ENCODE peak calls at places on chromosome 3, in six cellular contexts. Q is esophagus squamous epithelium, B is tibial nerve, G is stomach, X is HepG2, R is GM12878. Z is an unnamed sample.

GRCh38 chr3:192212979-192213378 is 514.4 kb downstream of the FGF12 start:
- DNase-seq in Q (no peak), B (no peak), G (no peak), X (no peak), R (no peak), Z (no peak)

GRCh38 chr3:81936817-81937216 is 175.4 kb upstream of the GBE1 start:
- DNase-seq in Q (no peak), B (no peak), G (no peak), X (no peak), R (no peak), Z (no peak)

GRCh38 chr3:194485876-194486539 is 794 bp downstream of the ATP13A3 start:
- DNase-seq in Q (no peak), B (no peak), G (peak), X (no peak), R (no peak), Z (peak)

GRCh38 chr3:16183601-16184270 is 9.3 kb downstream of the GALNT15 start:
- DNase-seq in Q (no peak), B (peak), G (no peak), X (no peak), R (no peak), Z (no peak)

GRCh38 chr3:14793126-14793857 is 25.5 kb upstream of the FGD5 start:
- DNase-seq in Q (no peak), B (no peak), G (no peak), X (no peak), R (no peak), Z (no peak)

GRCh38 chr3:45054196-45054857 is 28.2 kb downstream of the CLEC3B start:
- DNase-seq in Q (no peak), B (peak), G (no peak), X (no peak), R (no peak), Z (no peak)

GRCh38 chr3:89171681-89172080 is 64.3 kb downstream of the EPHA3 start:
- DNase-seq in Q (no peak), B (no peak), G (no peak), X (no peak), R (no peak), Z (no peak)

GRCh38 chr3:197561926-197562325 is 6.2 kb upstream of the BDH1 start:
- DNase-seq in Q (no peak), B (no peak), G (no peak), X (no peak), R (peak), Z (no peak)

GRCh38 chr3:158312560-158313141 is 202.8 kb downstream of the RSRC1 start:
- DNase-seq in Q (no peak), B (no peak), G (no peak), X (no peak), R (no peak), Z (no peak)

GRCh38 chr3:180433172-180433571 is 168.8 kb upstream of the TTC14 start:
- DNase-seq in Q (no peak), B (no peak), G (no peak), X (no peak), R (no peak), Z (no peak)

GRCh38 chr3:108409791-108410190 is 100.6 kb downstream of the MYH15 start:
- DNase-seq in Q (no peak), B (no peak), G (no peak), X (no peak), R (no peak), Z (no peak)

GRCh38 chr3:125072310-125072709 is 16.5 kb upstream of the HEG1 start:
- DNase-seq in Q (no peak), B (no peak), G (no peak), X (no peak), R (no peak), Z (peak)

GRCh38 chr3:170142373-170142772 is 39.2 kb downstream of the PHC3 start:
- DNase-seq in Q (no peak), B (no peak), G (no peak), X (no peak), R (no peak), Z (no peak)

GRCh38 chr3:38168151-38168987 is 3.0 kb downstream of the OXSR1 start:
- DNase-seq in Q (no peak), B (no peak), G (no peak), X (no peak), R (no peak), Z (no peak)

GRCh38 chr3:183924956-183925355 is 40.3 kb upstream of the PARL start:
- DNase-seq in Q (no peak), B (no peak), G (peak), X (no peak), R (no peak), Z (no peak)

GRCh38 chr3:66397745-66398144 is 103.1 kb downstream of the LRIG1 start:
- DNase-seq in Q (no peak), B (no peak), G (no peak), X (no peak), R (no peak), Z (no peak)

GRCh38 chr3:171225698-171226097 is 199.2 kb upstream of the SLC2A2 start:
- DNase-seq in Q (no peak), B (no peak), G (no peak), X (no peak), R (no peak), Z (no peak)

GRCh38 chr3:179076243-179077027 is 4.8 kb upstream of the ZMAT3 start:
- DNase-seq in Q (no peak), B (no peak), G (no peak), X (no peak), R (no peak), Z (no peak)

GRCh38 chr3:43644443-43644842 is 22.6 kb upstream of the ANO10 start:
- DNase-seq in Q (no peak), B (no peak), G (no peak), X (no peak), R (no peak), Z (peak)

GRCh38 chr3:134462236-134463059 is 23.3 kb downstream of the ANAPC13 start:
- DNase-seq in Q (no peak), B (no peak), G (no peak), X (no peak), R (no peak), Z (no peak)

GRCh38 chr3:73582535-73582934 is 42.2 kb downstream of the PDZRN3 start:
- DNase-seq in Q (no peak), B (no peak), G (no peak), X (no peak), R (no peak), Z (no peak)

GRCh38 chr3:152398495-152398894 is 129.8 kb downstream of the MBNL1 start:
- DNase-seq in Q (no peak), B (no peak), G (no peak), X (no peak), R (no peak), Z (no peak)

GRCh38 chr3:71589132-71589531 is 5.6 kb upstream of the FOXP1 start:
- DNase-seq in Q (no peak), B (no peak), G (no peak), X (no peak), R (no peak), Z (no peak)

GRCh38 chr3:188266581-188267274 is 112.8 kb downstream of the LPP start:
- DNase-seq in Q (no peak), B (peak), G (peak), X (no peak), R (no peak), Z (peak)

GRCh38 chr3:81985996-81986723 is 224.7 kb upstream of the GBE1 start:
- DNase-seq in Q (no peak), B (no peak), G (no peak), X (peak), R (no peak), Z (no peak)

GRCh38 chr3:2603734-2604297 is 505.1 kb downstream of the CNTN4 start:
- DNase-seq in Q (no peak), B (no peak), G (no peak), X (no peak), R (no peak), Z (no peak)

GRCh38 chr3:38458796-38459498 is 5.3 kb downstream of the ACVR2B start:
- DNase-seq in Q (no peak), B (no peak), G (peak), X (no peak), R (no peak), Z (peak)

GRCh38 chr3:133112666-133113065 is 74.5 kb downstream of the TMEM108 start:
- DNase-seq in Q (no peak), B (no peak), G (no peak), X (no peak), R (no peak), Z (no peak)

GRCh38 chr3:65144791-65145355 is 457.1 kb upstream of the ADAMTS9 start:
- DNase-seq in Q (no peak), B (no peak), G (no peak), X (no peak), R (no peak), Z (no peak)

GRCh38 chr3:174251696-174252095 is 607.4 kb upstream of the NAALADL2 start:
- DNase-seq in Q (no peak), B (no peak), G (no peak), X (no peak), R (no peak), Z (no peak)

GRCh38 chr3:32685604-32686185 is 707 bp downstream of the CNOT10 start:
- DNase-seq in Q (no peak), B (no peak), G (no peak), X (peak), R (no peak), Z (no peak)

GRCh38 chr3:65961733-65962132 is 77.0 kb downstream of the MAGI1 start:
- DNase-seq in Q (no peak), B (no peak), G (no peak), X (peak), R (no peak), Z (no peak)

GRCh38 chr3:44893097-44893496 is 18.7 kb downstream of the TGM4 start:
- DNase-seq in Q (no peak), B (no peak), G (no peak), X (no peak), R (no peak), Z (no peak)

GRCh38 chr3:187841552-187841951 is 96.3 kb upstream of the BCL6 start:
- DNase-seq in Q (no peak), B (no peak), G (no peak), X (no peak), R (no peak), Z (no peak)

GRCh38 chr3:25291524-25291923 is 136.5 kb upstream of the RARB start:
- DNase-seq in Q (no peak), B (no peak), G (no peak), X (no peak), R (no peak), Z (no peak)

GRCh38 chr3:25292604-25293003 is 135.5 kb upstream of the RARB start:
- DNase-seq in Q (no peak), B (no peak), G (no peak), X (no peak), R (no peak), Z (no peak)

GRCh38 chr3:25288416-25288815 is 139.6 kb upstream of the RARB start:
- DNase-seq in Q (no peak), B (no peak), G (no peak), X (no peak), R (no peak), Z (no peak)

GRCh38 chr3:25293736-25294135 is 134.3 kb upstream of the RARB start:
- DNase-seq in Q (no peak), B (no peak), G (no peak), X (no peak), R (no peak), Z (no peak)

DNA sequence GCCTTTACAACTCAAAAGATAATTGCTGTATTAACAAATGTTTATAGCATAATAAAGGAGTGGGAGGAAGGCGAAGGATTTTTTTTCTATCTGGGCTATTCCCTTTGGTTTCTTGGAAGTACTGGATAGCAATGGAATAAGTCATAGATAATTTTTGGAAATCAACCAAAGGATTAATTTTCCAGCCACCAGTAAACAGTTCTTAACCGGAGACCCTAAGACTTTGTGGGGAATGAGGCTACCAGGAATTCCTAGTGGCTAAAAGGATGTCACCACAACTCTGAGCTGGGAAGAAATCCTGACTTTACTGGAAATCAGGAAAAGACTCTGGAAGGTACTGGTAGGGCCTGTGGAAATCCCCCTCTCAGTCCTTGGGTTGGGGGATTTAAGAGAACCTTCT is 138.4 kb upstream of the RARB start:
- DNase-seq in Q (no peak), B (no peak), G (no peak), X (no peak), R (no peak), Z (no peak)
- TF ChIP-seq POLR2A in Q (no peak), B (no peak), G (no peak), X (no peak), R (no peak), Z (no peak)

DNA sequence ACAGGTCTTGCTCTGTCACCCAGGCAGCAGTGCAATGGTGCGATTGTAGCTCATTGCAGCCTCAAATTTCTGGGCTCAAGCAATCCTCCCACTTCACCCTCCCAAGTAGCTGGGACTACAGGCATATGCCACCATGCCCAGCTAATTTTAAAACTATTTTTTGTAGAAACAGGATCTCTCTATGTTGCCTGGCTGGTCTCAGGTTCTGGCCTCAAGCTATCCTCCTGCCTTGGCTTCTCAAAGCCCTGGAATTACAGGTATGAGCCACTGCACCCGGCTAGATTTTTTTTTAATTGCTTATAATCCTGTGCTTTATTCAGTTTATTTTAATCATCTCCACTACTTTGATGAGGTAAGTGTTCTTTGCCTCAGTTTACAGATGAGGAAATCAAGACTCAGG is 156.5 kb downstream of the CHDH start:
- DNase-seq in Q (no peak), B (no peak), G (no peak), X (no peak), R (no peak), Z (no peak)
- TF ChIP-seq POLR2A in Q (no peak), B (no peak), G (no peak), X (no peak), R (no peak), Z (no peak)

GRCh38 chr3:46538803-46539442 is 27.2 kb downstream of the LRRC2 start:
- DNase-seq in Q (peak), B (peak), G (peak), X (no peak), R (peak), Z (peak)
- TF ChIP-seq POLR2A in Q (no peak), B (no peak), G (no peak), X (no peak), R (no peak), Z (peak)

DNA sequence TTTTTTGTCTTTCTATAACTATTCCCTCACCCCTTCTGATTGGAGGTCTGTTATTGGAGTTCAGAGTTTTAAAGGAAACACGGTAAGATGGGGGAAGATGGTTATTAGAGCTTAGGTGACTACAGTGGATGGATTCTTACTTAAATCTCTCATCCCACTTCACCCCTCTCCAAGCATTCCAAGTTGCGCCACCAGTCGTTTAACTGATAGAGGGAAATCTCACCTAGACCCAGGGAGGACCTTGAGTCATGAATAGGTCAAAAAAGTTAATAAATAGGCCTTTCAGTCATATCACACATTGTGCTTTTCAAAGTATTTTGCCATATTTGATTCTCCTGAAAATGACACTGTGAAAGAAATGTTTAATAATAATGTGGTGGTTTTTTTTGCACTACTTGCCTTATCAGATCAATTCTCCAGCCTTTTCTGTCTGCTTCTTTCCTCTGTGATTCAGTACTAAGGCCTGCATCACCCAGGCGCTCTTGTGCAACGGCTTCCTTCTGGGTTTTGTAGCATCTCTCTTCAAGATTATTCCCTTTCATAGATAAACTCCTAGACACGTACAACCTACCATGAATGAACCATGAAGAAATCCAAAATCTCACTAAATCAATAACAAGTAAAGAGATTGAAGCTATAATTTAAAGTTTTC is 100.4 kb upstream of the TGFBR2 start:
- DNase-seq in Q (no peak), B (no peak), G (no peak), X (no peak), R (no peak), Z (no peak)
- TF ChIP-seq POLR2A in Q (no peak), B (no peak), G (no peak), X (no peak), R (no peak), Z (no peak)